ENCODE peak calls at places on chromosomes 2 and 18, in ten cellular contexts. Y is astrocyte of the spinal cord, V is heart right ventricle, B is AG09309, M is GM12864, E is BE2C, U is uterus, T is fibroblast of lung, X is right lobe of liver, F is tibial artery. G is an unnamed sample.

GRCh38 chr2:86580560-86580959 is 17.3 kb upstream of the CHMP3 start:
- DNase-seq in Y (no peak), V (no peak), B (no peak), M (no peak), E (no peak), U (no peak), T (no peak), X (no peak), F (no peak), G (no peak)

GRCh38 chr2:54348672-54349071 is 92.6 kb upstream of the TSPYL6 start:
- DNase-seq in Y (peak; percentile 12), V (no peak), B (no peak), M (no peak), E (no peak), U (no peak), T (peak; percentile 31), X (no peak), F (no peak), G (no peak)

GRCh38 chr2:212732860-212733259 is 194.3 kb upstream of the ERBB4 start:
- DNase-seq in Y (no peak), V (no peak), B (no peak), M (no peak), E (no peak), U (no peak), T (no peak), X (no peak), F (no peak), G (peak; percentile 17)

GRCh38 chr2:224036731-224037376 is 2.2 kb downstream of the SERPINE2 start:
- DNase-seq in Y (peak; percentile 40), V (no peak), B (no peak), M (no peak), E (no peak), U (no peak), T (no peak), X (no peak), F (no peak), G (peak; percentile 10)

GRCh38 chr18:25192065-25192464 is 159.9 kb downstream of the ZNF521 start:
- DNase-seq in Y (no peak), V (no peak), B (no peak), M (no peak), E (no peak), U (no peak), T (no peak), X (no peak), F (no peak), G (no peak)

GRCh38 chr2:69436594-69436936 is 670 bp downstream of the NFU1 start:
- DNase-seq in Y (peak; percentile 28), V (no peak), B (no peak), M (no peak), E (no peak), U (no peak), T (peak; percentile 21), X (no peak), F (no peak), G (peak; percentile 12)

GRCh38 chr18:76860411-76860810 is 38.1 kb downstream of the ZNF236 start:
- DNase-seq in Y (peak; percentile 73), V (no peak), B (no peak), M (no peak), E (no peak), U (no peak), T (no peak), X (no peak), F (no peak), G (peak; percentile 55)

GRCh38 chr2:54143780-54144179 is 28.4 kb downstream of the ACYP2 start:
- DNase-seq in Y (no peak), V (no peak), B (no peak), M (no peak), E (no peak), U (no peak), T (no peak), X (peak; percentile 59), F (no peak), G (no peak)

GRCh38 chr18:28039078-28039477 is 137.9 kb downstream of the CDH2 start:
- DNase-seq in Y (peak; percentile 55), V (no peak), B (no peak), M (no peak), E (no peak), U (no peak), T (peak; percentile 36), X (no peak), F (no peak), G (peak; percentile 58)

GRCh38 chr18:28034567-28034966 is 142.4 kb downstream of the CDH2 start:
- DNase-seq in Y (no peak), V (no peak), B (no peak), M (no peak), E (no peak), U (no peak), T (no peak), X (no peak), F (no peak), G (no peak)

GRCh38 chr18:28040720-28041119 is 136.2 kb downstream of the CDH2 start:
- DNase-seq in Y (no peak), V (no peak), B (no peak), M (no peak), E (no peak), U (no peak), T (no peak), X (no peak), F (no peak), G (no peak)

GRCh38 chr18:28040216-28040615 is 136.7 kb downstream of the CDH2 start:
- DNase-seq in Y (no peak), V (no peak), B (no peak), M (no peak), E (no peak), U (no peak), T (no peak), X (no peak), F (no peak), G (no peak)

DNA sequence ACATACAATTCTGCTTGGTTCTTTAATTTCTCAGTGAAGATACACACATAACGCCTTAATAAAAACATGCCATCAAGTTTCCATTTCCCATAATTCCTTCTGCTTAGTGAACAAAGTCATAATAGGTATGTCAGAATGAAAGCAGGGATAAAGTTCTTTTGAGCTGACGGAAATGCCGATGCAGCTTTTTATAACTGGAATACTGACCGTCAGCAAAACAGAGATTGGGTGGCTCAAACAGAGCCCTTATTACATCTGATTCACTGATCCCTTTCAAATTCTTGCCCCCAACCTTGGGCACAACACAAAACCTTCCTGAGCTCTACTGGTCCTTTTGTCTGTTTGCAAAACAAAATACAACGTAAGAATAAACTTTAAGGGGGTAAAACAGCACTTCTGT is 140.4 kb downstream of the CDH2 start:
- DNase-seq in Y (no peak), V (no peak), B (no peak), M (no peak), E (no peak), U (no peak), T (no peak), X (no peak), F (no peak), G (no peak)
- H3K4me3 ChIP-seq in Y (no peak overlapping the region), V (no peak overlapping the region), B (no peak overlapping the region), M (no peak overlapping the region), E (no peak overlapping the region), U (no peak overlapping the region), T (no peak overlapping the region), X (no peak overlapping the region), F (no peak overlapping the region), G (no peak overlapping the region)

GRCh38 chr18:48336332-48336731 is 72.9 kb downstream of the ZBTB7C start:
- DNase-seq in Y (no peak), V (no peak), B (no peak), M (no peak), E (peak; percentile 28), U (no peak), T (no peak), X (no peak), F (no peak), G (peak; percentile 9)
- TF ChIP-seq CTCF in Y (no peak), V (no peak), B (no peak), M (no peak), E (peak; percentile 43), U (no peak), T (peak; percentile 1), X (no peak), F (peak; percentile 29), G (peak; percentile 14)

DNA sequence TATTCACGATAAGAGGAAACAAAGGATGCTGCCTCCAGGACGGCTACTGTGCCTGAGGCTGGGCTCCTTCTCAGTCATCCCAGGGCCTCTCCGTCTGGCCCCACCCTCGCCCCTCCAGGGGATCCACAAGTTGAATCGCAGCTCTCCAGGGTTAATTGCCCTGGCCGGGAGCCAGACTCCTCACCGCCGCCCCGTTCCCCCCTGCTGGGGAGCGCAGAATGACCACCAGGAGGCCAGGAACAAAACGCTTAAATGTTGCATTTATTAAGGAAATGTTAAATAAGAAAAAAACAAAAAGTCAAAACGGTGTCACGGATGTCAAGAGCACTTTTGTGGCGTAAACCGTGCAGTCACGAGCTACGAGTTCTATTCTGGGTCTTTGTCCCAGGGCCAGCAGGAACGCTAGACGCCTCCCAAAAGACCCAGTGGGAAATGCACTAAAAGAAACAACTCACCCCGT is 1.4 kb downstream of the RPRM start:
- DNase-seq in Y (no peak), V (peak; percentile 12), B (no peak), M (no peak), E (peak; percentile 12), U (peak; percentile 32), T (no peak), X (no peak), F (no peak), G (no peak)
- H3K4me3 ChIP-seq in Y (no peak overlapping the region), V (peak overlapping the region; percentile 57), B (no peak overlapping the region), M (no peak overlapping the region), E (no peak overlapping the region), U (peak overlapping the region; percentile 49), T (no peak overlapping the region), X (no peak overlapping the region), F (peak overlapping the region; percentile 57), G (no peak overlapping the region)

GRCh38 chr2:215797676-215798075 is 215.7 kb downstream of the MREG start:
- DNase-seq in Y (peak; percentile 69), V (no peak), B (no peak), M (no peak), E (no peak), U (no peak), T (no peak), X (no peak), F (no peak), G (peak; percentile 34)

GRCh38 chr2:215793747-215794595 is 219.4 kb downstream of the MREG start:
- DNase-seq in Y (peak; percentile 98), V (no peak), B (peak; percentile 91), M (no peak), E (no peak), U (peak; percentile 23), T (peak; percentile 96), X (no peak), F (peak; percentile 68), G (peak; percentile 99)

GRCh38 chr2:215791481-215791937 is 221.8 kb downstream of the MREG start:
- DNase-seq in Y (no peak), V (no peak), B (no peak), M (no peak), E (no peak), U (no peak), T (no peak), X (no peak), F (no peak), G (no peak)

GRCh38 chr2:215796160-215796559 is 217.2 kb downstream of the MREG start:
- DNase-seq in Y (peak; percentile 97), V (no peak), B (peak; percentile 65), M (no peak), E (peak; percentile 55), U (peak; percentile 57), T (peak; percentile 44), X (no peak), F (no peak), G (peak; percentile 94)

DNA sequence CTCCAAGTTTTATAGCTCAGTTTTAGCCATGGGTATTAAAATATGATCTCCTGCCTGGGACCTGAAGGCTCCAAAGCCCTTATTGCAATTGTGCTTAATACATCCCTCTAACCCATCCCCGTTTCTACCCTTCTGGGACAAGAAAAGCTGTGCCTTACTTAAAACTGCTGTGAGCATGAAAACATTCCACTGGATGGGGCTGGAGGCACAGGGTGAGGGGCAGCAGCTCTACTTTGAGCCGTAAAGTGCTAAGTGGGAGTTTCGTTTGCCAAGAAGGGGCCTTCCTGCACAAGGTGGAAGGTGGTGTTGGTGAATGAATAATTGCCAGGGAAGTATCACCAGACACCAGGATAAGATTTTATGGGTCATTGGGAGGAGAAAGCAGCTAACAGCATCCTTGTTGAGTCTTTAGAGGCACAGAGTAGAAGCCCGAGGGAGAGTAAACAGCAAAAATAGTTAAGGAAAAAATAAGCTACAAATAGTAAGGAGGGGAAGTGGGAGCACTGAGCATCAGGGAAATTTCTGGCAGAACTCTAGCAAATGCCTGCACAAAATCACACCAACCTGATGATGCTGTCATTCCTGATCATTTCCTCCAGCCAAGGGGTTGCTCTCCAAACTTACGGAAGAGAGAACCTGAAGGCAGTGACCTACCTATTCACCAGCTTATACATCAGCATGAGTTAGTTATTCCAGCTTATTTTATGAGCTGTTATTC is 218.4 kb downstream of the MREG start:
- DNase-seq in Y (peak; percentile 50), V (no peak), B (no peak), M (no peak), E (no peak), U (no peak), T (peak; percentile 55), X (no peak), F (no peak), G (no peak)
- TF ChIP-seq CTCF in Y (peak; percentile 15), V (no peak), B (no peak), M (no peak), E (peak; percentile 5), U (no peak), T (peak; percentile 26), X (no peak), F (no peak), G (no peak)